ENCODE peak calls at places on chromosomes 5 and 9, in five cellular contexts. U is tibial nerve, H is transverse colon, M is uterus, B is stomach. X is an unnamed sample.

GRCh38 chr5:59189482-59189881 is 606.6 kb downstream of the RAB3C start:
- DNase-seq in U (no peak), H (no peak), M (no peak), B (no peak), X (no peak)

GRCh38 chr5:141869514-141869913 is 8.7 kb downstream of the PCDH1 start:
- DNase-seq in U (no peak), H (peak), M (no peak), B (peak), X (peak)

GRCh38 chr9:36559036-36559695 is 13.5 kb upstream of the MELK start:
- DNase-seq in U (no peak), H (no peak), M (no peak), B (no peak), X (no peak)

GRCh38 chr9:78463750-78464149 is 166.8 kb downstream of the PSAT1 start:
- DNase-seq in U (no peak), H (no peak), M (no peak), B (no peak), X (no peak)

GRCh38 chr5:91384671-91385430 is 1.7 kb upstream of the ARRDC3 start:
- DNase-seq in U (peak), H (peak), M (peak), B (peak), X (peak)

GRCh38 chr5:53601570-53601969 is 41.1 kb downstream of the NDUFS4 start:
- DNase-seq in U (no peak), H (no peak), M (no peak), B (no peak), X (no peak)

GRCh38 chr5:148849461-148849860 is 23.1 kb downstream of the ADRB2 start:
- DNase-seq in U (no peak), H (peak), M (no peak), B (no peak), X (no peak)

GRCh38 chr5:149586708-149587318 is 5.5 kb downstream of the ARHGEF37 start:
- DNase-seq in U (no peak), H (no peak), M (no peak), B (no peak), X (no peak)

GRCh38 chr5:168227973-168228615 is 63.4 kb upstream of the WWC1 start:
- DNase-seq in U (no peak), H (no peak), M (no peak), B (no peak), X (no peak)

DNA sequence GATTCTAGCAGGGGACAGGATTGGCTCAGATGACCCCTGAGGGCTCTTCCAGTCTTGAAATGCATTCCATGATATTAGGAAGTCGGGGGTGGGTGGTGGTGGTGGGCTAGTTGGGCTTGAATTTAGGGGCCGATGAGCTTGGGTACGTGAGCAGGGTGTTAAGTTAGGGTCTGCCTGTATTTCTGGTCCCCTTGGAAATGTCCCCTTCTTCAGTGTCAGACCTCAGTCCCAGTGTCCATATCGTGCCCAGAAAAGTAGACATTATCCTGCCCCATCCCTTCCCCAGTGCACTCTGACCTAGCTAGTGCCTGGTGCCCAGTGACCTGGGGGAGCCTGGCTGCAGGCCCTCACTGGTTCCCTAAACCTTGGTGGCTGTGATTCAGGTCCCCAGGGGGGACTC is 2.9 kb upstream of the MYOZ3 start:
- DNase-seq in U (no peak), H (peak), M (peak), B (no peak), X (no peak)
- TF ChIP-seq POLR2A in U (no peak), H (no peak), M (no peak), B (no peak), X (no peak)

DNA sequence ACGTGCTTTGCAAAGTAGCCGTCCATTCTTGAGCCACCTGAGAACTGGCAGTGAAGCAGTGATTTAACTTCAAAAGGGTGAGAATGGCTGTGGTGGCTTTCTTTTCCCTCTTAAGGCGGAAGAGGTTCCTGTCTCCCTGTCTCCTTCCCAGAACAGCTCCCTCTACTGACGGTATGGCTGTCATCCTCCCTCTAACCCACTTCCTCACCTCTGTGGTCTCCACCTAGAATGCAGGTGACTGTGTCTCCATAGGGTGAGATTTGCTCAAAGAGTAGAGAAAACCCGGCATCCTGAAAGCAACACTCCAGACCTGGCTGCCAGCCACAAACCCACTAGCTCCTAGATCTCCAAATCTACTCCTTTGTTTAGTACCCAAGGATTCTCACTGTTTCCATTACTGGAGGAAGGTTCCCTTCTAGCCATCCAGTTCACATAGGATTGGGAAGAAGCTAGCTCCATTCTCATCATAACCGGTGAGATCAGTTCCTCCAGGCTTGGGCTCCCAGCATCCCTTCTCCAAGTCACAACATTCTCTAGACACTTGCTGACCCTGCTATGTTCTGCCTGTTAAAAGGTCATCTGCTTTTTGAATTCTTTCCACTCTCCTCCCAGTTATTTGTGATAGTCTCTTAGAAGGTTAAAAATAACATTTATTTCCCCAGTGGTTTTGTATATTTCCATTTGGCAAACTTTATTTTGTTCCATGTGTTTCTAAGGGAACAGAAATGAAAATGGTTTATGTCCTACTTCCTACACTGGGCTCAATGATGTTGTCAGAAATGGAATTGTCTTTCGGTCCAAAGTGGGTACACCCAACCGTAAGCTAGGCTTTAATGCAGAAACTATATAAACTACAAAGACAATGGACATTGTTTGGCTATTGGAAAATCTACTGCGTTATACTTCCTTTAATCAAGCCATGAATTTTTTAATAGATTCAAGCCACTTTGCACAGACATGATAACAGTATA is 269.4 kb downstream of the CWC27 start:
- DNase-seq in U (no peak), H (peak), M (no peak), B (no peak), X (no peak)
- TF ChIP-seq POLR2A in U (no peak), H (no peak), M (no peak), B (no peak), X (no peak)

GRCh38 chr5:176447982-176448608 is at the start of gene FAF2:
- DNase-seq in U (peak), H (peak), M (peak), B (peak), X (peak)
- TF ChIP-seq POLR2A in U (peak), H (peak), M (peak), B (no peak), X (no peak)

GRCh38 chr9:33264473-33265177 is at the start of the genes BAG1 and CHMP5:
- DNase-seq in U (peak), H (peak), M (peak), B (peak), X (peak)
- TF ChIP-seq POLR2A in U (peak), H (peak), M (peak), B (no peak), X (peak)

GRCh38 chr5:122845253-122846050 is at the start of gene SNX24:
- DNase-seq in U (peak), H (peak), M (peak), B (peak), X (peak)
- TF ChIP-seq POLR2A in U (peak), H (peak), M (peak), B (no peak), X (no peak)

DNA sequence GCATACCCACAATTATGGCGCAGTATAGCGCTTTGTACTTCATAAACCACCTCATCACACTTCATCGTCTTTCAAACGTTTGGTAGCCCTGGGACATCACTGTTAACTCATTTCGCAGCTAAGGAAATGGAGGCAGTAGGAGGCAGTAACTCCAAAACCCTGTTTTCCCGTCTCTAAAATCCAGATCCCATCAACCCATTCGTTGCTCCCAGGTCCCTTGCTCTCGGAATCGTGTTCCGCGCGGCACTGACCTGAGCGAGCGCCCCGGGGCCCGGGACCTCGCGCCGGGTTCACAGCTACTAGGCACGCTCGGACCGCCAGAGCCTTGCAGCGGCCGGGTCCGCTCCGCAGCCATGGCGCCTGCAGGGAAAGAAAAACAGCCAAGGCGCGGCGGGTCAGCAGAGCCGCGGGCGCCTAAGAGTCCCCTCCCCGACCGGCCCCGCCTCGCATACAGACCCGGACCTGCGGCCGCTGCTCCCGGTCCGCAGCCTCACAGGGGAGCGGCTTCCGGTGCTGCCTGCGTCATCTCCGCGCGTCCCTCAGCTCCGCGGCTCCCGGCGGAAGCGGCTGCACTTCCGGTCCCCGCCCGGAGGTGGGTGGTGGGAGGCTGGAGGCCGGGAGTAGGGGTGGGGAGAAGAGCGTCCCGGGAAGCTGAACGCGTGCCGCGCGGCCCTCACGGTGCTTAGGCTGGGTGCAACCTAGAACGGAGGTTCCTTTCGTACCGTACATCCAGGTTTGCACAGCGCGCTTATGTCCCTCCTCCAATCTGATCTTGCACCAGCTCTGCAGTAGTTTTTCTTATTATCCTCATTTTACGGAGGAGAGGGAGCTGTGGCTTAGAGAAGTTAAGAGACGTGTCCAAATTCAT is at the start of gene FBXW2:
- DNase-seq in U (peak), H (peak), M (peak), B (peak), X (peak)
- TF ChIP-seq POLR2A in U (peak), H (peak), M (peak), B (no peak), X (peak)

DNA sequence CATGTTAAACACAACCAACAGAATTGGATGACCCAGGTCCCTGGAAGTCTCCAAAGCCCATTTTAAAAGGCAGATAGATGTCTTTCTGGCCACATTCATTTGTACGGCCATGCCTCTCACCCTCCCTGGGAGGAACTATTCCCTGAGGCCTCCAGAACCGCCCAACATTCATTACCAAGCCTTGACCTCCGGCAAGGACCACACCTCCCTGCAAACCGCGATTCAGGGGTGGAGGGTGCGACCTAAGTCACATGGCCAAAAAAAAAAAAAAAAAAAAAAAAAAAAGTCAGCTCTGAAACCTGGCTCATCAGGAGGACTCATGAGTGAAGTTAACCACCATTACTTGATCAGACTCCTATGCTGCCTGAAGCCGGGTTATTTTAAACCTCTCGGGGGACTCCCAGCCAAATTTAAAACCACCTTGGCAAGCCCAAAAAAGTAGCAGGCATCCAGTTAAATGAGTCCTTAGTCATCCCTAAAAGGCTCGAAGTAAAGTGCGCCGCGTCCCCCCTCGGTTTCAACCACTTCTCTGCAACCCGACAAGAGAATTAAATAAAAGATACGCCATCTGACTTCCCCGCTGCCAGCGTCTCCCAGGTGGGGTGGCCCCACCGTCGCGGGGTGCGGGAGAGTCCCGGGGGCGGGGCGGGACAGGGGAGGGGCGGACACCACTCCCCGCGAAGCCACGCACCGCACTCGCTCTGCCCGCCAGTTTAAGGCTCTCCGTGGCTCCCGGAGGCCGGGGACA is 2.4 kb downstream of the KLF9 start:
- DNase-seq in U (peak), H (peak), M (peak), B (peak), X (peak)
- TF ChIP-seq POLR2A in U (no peak), H (peak), M (peak), B (no peak), X (no peak)

GRCh38 chr9:107626118-107626517 is 136.5 kb upstream of the KLF4 start:
- DNase-seq in U (no peak), H (no peak), M (no peak), B (no peak), X (no peak)

GRCh38 chr9:107625383-107625984 is 135.9 kb upstream of the KLF4 start:
- DNase-seq in U (no peak), H (no peak), M (no peak), B (no peak), X (no peak)

GRCh38 chr9:107630141-107630540 is 140.6 kb upstream of the KLF4 start:
- DNase-seq in U (no peak), H (no peak), M (no peak), B (no peak), X (no peak)

GRCh38 chr9:107627771-107628170 is 138.2 kb upstream of the KLF4 start:
- DNase-seq in U (no peak), H (no peak), M (no peak), B (no peak), X (no peak)

GRCh38 chr9:107628444-107628843 is 138.9 kb upstream of the KLF4 start:
- DNase-seq in U (no peak), H (no peak), M (no peak), B (no peak), X (no peak)
- TF ChIP-seq POLR2A in U (no peak), H (no peak), M (no peak), B (no peak), X (no peak)

X was measured in lower leg skin.